ENCODE peak calls at places on chromosomes 2 and 18, in ten cellular contexts. C is stimulated activated CD4-positive, alpha-beta T cell treated with anti-CD3 and anti-CD28 coated beads, Interleukin-2, amount 100 ng/mL, for 24 hours; R is right lobe of liver; O is AG09309; L is ELR; B is activated CD4-positive, CD25-positive, alpha-beta regulatory T cell treated with anti-CD3 and anti-CD28 coated beads, Interleukin-2, amount 50 U/mL, for 72 hours; W is K562; G is NB4; X is T-cell; Z is germinal center. Q is an unnamed sample.

GRCh38 chr2:85326946-85327756 is 638 bp downstream of the TGOLN2 start:
- DNase-seq in L (peak), W (no peak), X (peak), G (peak), Z (peak), B (peak), C (peak), O (no peak), R (peak), Q (no peak)

GRCh38 chr18:61954347-61954746 is 61.5 kb upstream of the RNF152 start:
- DNase-seq in W (no peak), Z (no peak), O (no peak), R (no peak), B (no peak), G (no peak), L (no peak), X (no peak), C (no peak), Q (no peak)

GRCh38 chr2:10547663-10548384 is 99.7 kb upstream of the ODC1 start:
- DNase-seq in Z (no peak), O (no peak), C (no peak), W (no peak), G (no peak), R (no peak), L (no peak), B (no peak), X (no peak), Q (no peak)

GRCh38 chr2:231568785-231569435 is 23.8 kb upstream of the TEX44 start:
- DNase-seq in B (no peak), R (no peak), X (no peak), Z (no peak), O (no peak), W (no peak), C (no peak), G (no peak), L (no peak), Q (no peak)

GRCh38 chr2:127049927-127050802 is 56.8 kb downstream of the BIN1 start:
- DNase-seq in B (peak), R (peak), L (peak), G (peak), O (no peak), C (peak), W (peak), Z (peak), X (peak), Q (no peak)

GRCh38 chr2:184367211-184367610 is 231.1 kb upstream of the ZNF804A start:
- DNase-seq in R (no peak), O (no peak), L (no peak), C (no peak), B (no peak), Z (no peak), W (no peak), X (no peak), G (no peak), Q (no peak)

GRCh38 chr18:74625157-74625556 is 27.5 kb downstream of the ZNF407 start:
- DNase-seq in O (no peak), W (no peak), X (no peak), B (no peak), G (no peak), Z (no peak), C (no peak), L (no peak), R (no peak), Q (peak)

GRCh38 chr2:48433682-48434081 is 96.3 kb upstream of the STON1 start:
- DNase-seq in X (no peak), L (no peak), O (no peak), C (no peak), R (peak), B (no peak), W (no peak), Z (no peak), G (no peak), Q (no peak)

GRCh38 chr18:58411323-58411722 is 217.6 kb downstream of the ALPK2 start:
- DNase-seq in C (no peak), L (no peak), X (no peak), Z (no peak), B (no peak), R (no peak), W (no peak), O (no peak), G (no peak), Q (no peak)

GRCh38 chr18:6752200-6752873 is 22.8 kb downstream of the ARHGAP28 start:
- DNase-seq in W (no peak), B (no peak), L (no peak), X (no peak), O (peak), C (no peak), Z (no peak), G (no peak), R (no peak), Q (peak)

GRCh38 chr2:86518498-86518897 is 44.7 kb downstream of the CHMP3 start:
- DNase-seq in L (peak), C (no peak), Z (no peak), R (no peak), O (no peak), X (peak), G (peak), B (no peak), W (no peak), Q (no peak)

GRCh38 chr18:46070683-46071614 is 1.1 kb downstream of the PSTPIP2 start:
- DNase-seq in C (no peak), R (peak), X (peak), B (no peak), Z (no peak), O (no peak), W (no peak), G (peak), L (no peak), Q (no peak)

GRCh38 chr2:230865324-230865765 is 603 bp downstream of the ITM2C start:
- DNase-seq in C (no peak), B (no peak), G (peak), R (no peak), W (peak), L (peak), Z (no peak), X (no peak), O (no peak), Q (no peak)

GRCh38 chr2:150147889-150148683 is 339.4 kb downstream of the RND3 start:
- DNase-seq in W (no peak), G (no peak), O (no peak), X (no peak), Z (no peak), C (no peak), R (no peak), B (no peak), L (no peak), Q (peak)

GRCh38 chr2:160494243-160494642 is 636 bp upstream of the RBMS1 start:
- DNase-seq in G (no peak), W (no peak), C (no peak), R (no peak), X (no peak), O (no peak), Z (no peak), B (no peak), L (peak), Q (peak)

GRCh38 chr2:85708641-85709040 is 14.5 kb downstream of the GNLY start:
- DNase-seq in W (no peak), Z (no peak), G (no peak), L (no peak), O (no peak), C (no peak), B (no peak), R (no peak), X (no peak), Q (no peak)

GRCh38 chr2:73290049-73290839 is 3.1 kb downstream of the EGR4 start:
- DNase-seq in R (no peak), Z (peak), O (no peak), C (peak), G (peak), B (no peak), W (no peak), L (peak), X (peak), Q (peak)

GRCh38 chr2:118032169-118033013 is 18.5 kb upstream of the CCDC93 start:
- DNase-seq in O (no peak), R (no peak), Z (peak), G (peak), L (peak), W (peak), C (peak), X (peak), B (no peak), Q (no peak)

GRCh38 chr2:120612471-120612870 is 123.2 kb upstream of the GLI2 start:
- DNase-seq in O (no peak), C (no peak), L (no peak), X (no peak), R (no peak), G (no peak), Z (no peak), W (no peak), B (no peak), Q (no peak)

GRCh38 chr2:126059379-126059778 is 596.6 kb upstream of the GYPC start:
- DNase-seq in R (no peak), G (no peak), Z (no peak), O (no peak), X (no peak), B (no peak), W (no peak), L (no peak), C (no peak), Q (no peak)

GRCh38 chr2:154623819-154624218 is 74.7 kb upstream of the KCNJ3 start:
- DNase-seq in R (peak), L (peak), C (no peak), Z (no peak), O (no peak), W (no peak), G (peak), B (no peak), X (no peak), Q (peak)

GRCh38 chr2:224135881-224136280 is 96.8 kb upstream of the SERPINE2 start:
- DNase-seq in W (no peak), L (no peak), G (no peak), R (no peak), Z (no peak), O (no peak), B (no peak), X (no peak), C (no peak), Q (no peak)

GRCh38 chr2:222142027-222142426 is 156.8 kb downstream of the PAX3 start:
- DNase-seq in O (no peak), Z (no peak), W (no peak), C (no peak), G (no peak), R (no peak), L (peak), X (no peak), B (no peak), Q (peak)

GRCh38 chr18:24785019-24785418 is 324.6 kb downstream of the HRH4 start:
- DNase-seq in W (no peak), Z (no peak), O (no peak), L (no peak), B (no peak), G (no peak), X (no peak), C (no peak), R (no peak), Q (no peak)

GRCh38 chr2:85237849-85238570 is 89.8 kb downstream of the TGOLN2 start:
- DNase-seq in R (no peak), G (no peak), O (no peak), C (no peak), B (no peak), L (no peak), Z (no peak), X (no peak), W (no peak), Q (no peak)

GRCh38 chr2:205714058-205714776 is 31.9 kb downstream of the NRP2 start:
- DNase-seq in O (no peak), C (no peak), R (no peak), Z (peak), G (peak), L (no peak), B (no peak), W (no peak), X (no peak), Q (peak)

GRCh38 chr18:58576641-58577251 is 52.1 kb downstream of the ALPK2 start:
- DNase-seq in B (no peak), O (no peak), L (peak), C (no peak), R (no peak), G (no peak), X (no peak), W (no peak), Z (no peak), Q (peak)

GRCh38 chr2:106192752-106193490 is 1.2 kb downstream of the UXS1 start:
- DNase-seq in C (peak), W (no peak), X (peak), Z (peak), L (peak), R (no peak), G (peak), B (peak), O (peak), Q (peak)

GRCh38 chr2:225841314-225841713 is 441.8 kb downstream of the NYAP2 start:
- DNase-seq in O (no peak), Z (no peak), G (no peak), B (no peak), W (no peak), C (no peak), L (no peak), R (peak), X (no peak), Q (peak)

GRCh38 chr2:241636182-241636982 is 576 bp downstream of the THAP4 start:
- DNase-seq in W (peak), O (no peak), Z (peak), L (peak), G (peak), X (no peak), B (peak), C (peak), R (peak), Q (no peak)

GRCh38 chr2:203328735-203329549 is 748 bp downstream of the ABI2 start:
- DNase-seq in O (no peak), X (no peak), C (peak), L (peak), B (peak), W (peak), Z (peak), R (peak), G (peak), Q (peak)

GRCh38 chr2:71901466-71901865 is 246.2 kb downstream of the CYP26B1 start:
- DNase-seq in C (no peak), Z (no peak), L (peak), G (no peak), O (peak), B (no peak), R (no peak), W (no peak), X (no peak), Q (peak)

GRCh38 chr2:173630425-173631122 is 275.9 kb downstream of the CDCA7 start:
- DNase-seq in B (no peak), Z (no peak), G (no peak), L (no peak), W (no peak), O (no peak), X (no peak), C (no peak), R (no peak), Q (no peak)

Q was measured in astrocyte.